ENCODE peak calls at places on chromosomes 2 and 18, in seven cellular contexts. W is KBM-7, Q is mesendoderm, R is AG08396, H is HEK293T, A is choroid plexus epithelial cell, X is omental fat pad. C is an unnamed sample.

GRCh38 chr2:127226132-127226519 is 6.0 kb upstream of the CYP27C1 start:
- DNase-seq in W (no peak), Q (no peak), R (no peak), H (no peak), A (no peak), X (no peak), C (no peak)

GRCh38 chr2:118718921-118719320 is 128.5 kb downstream of the EN1 start:
- DNase-seq in W (no peak), Q (no peak), R (no peak), H (no peak), A (no peak), X (no peak), C (no peak)

GRCh38 chr2:231685349-231686191 is 22.8 kb upstream of the PTMA start:
- DNase-seq in W (no peak), Q (peak; percentile 65), R (no peak), H (no peak), A (no peak), X (no peak), C (peak; percentile 99)

GRCh38 chr18:48319796-48320638 is 89.2 kb downstream of the ZBTB7C start:
- DNase-seq in W (no peak), Q (peak; percentile 37), R (no peak), H (no peak), A (peak; percentile 57), X (no peak), C (no peak)

GRCh38 chr2:232013701-232014353 is 52.3 kb downstream of the DIS3L2 start:
- DNase-seq in W (peak; percentile 68), Q (no peak), R (peak; percentile 79), H (no peak), A (peak; percentile 96), X (no peak), C (no peak)

GRCh38 chr18:13223341-13224148 is 5.0 kb downstream of the LDLRAD4 start:
- DNase-seq in W (no peak), Q (no peak), R (no peak), H (no peak), A (no peak), X (no peak), C (peak; percentile 42)

GRCh38 chr2:223442874-223443273 is 159.3 kb downstream of the SCG2 start:
- DNase-seq in W (no peak), Q (no peak), R (no peak), H (no peak), A (peak; percentile 78), X (no peak), C (no peak)

GRCh38 chr2:197198890-197199289 is 111.7 kb downstream of the ANKRD44 start:
- DNase-seq in W (peak; percentile 97), Q (no peak), R (no peak), H (no peak), A (no peak), X (no peak), C (peak; percentile 51)

GRCh38 chr18:40868110-40868858 is 1086.8 kb upstream of the PIK3C3 start:
- DNase-seq in W (no peak), Q (no peak), R (no peak), H (no peak), A (peak; percentile 88), X (no peak), C (no peak)

GRCh38 chr18:47417807-47418206 is 166.3 kb upstream of the SKOR2 start:
- DNase-seq in W (no peak), Q (no peak), R (no peak), H (no peak), A (no peak), X (no peak), C (no peak)

GRCh38 chr2:1976112-1976511 is 231.8 kb upstream of the PXDN start:
- DNase-seq in W (no peak), Q (no peak), R (no peak), H (no peak), A (no peak), X (no peak), C (no peak)

GRCh38 chr2:224682121-224682520 is 34.0 kb downstream of the CCDC195 start:
- DNase-seq in W (no peak), Q (no peak), R (no peak), H (no peak), A (no peak), X (no peak), C (no peak)

GRCh38 chr2:223760838-223761502 is 76.4 kb downstream of the AP1S3 start:
- DNase-seq in W (peak; percentile 3), Q (peak; percentile 55), R (peak; percentile 68), H (no peak), A (peak; percentile 61), X (no peak), C (no peak)

GRCh38 chr2:240259201-240259923 is 118.9 kb upstream of the OTOS start:
- DNase-seq in W (no peak), Q (no peak), R (no peak), H (no peak), A (no peak), X (no peak), C (no peak)

GRCh38 chr2:71827146-71827874 is 320.4 kb downstream of the CYP26B1 start:
- DNase-seq in W (no peak), Q (no peak), R (no peak), H (no peak), A (no peak), X (no peak), C (no peak)

GRCh38 chr18:3595282-3596273 is 145.6 kb downstream of the TGIF1 start:
- DNase-seq in W (peak; percentile 84), Q (peak; percentile 76), R (no peak), H (no peak), A (peak; percentile 95), X (no peak), C (peak; percentile 38)

GRCh38 chr2:151946856-151947523 is 118.8 kb upstream of the ARL5A start:
- DNase-seq in W (peak; percentile 40), Q (peak; percentile 73), R (peak; percentile 23), H (peak; percentile 72), A (peak; percentile 39), X (peak; percentile 27), C (peak; percentile 47)

GRCh38 chr2:205188516-205189138 is 493.7 kb upstream of the NRP2 start:
- DNase-seq in W (no peak), Q (peak; percentile 75), R (peak; percentile 41), H (no peak), A (peak; percentile 95), X (no peak), C (peak; percentile 44)

C was measured in globus pallidus.